ENCODE peak calls at places on chromosomes 13 and 19, in seven cellular contexts. One of them, this sample, is unnamed.

GRCh38 chr13:74026753-74027152 is 107.5 kb downstream of the KLF12 start:
- DNase-seq in body of pancreas: peak
- DNase-seq in lung: no peak
- DNase-seq in fibroblast of pulmonary artery: peak
- DNase-seq in small intestine: peak
- DNase-seq in effector memory CD4-positive, alpha-beta T cell: peak
- DNase-seq in GM23248: no peak
- DNase-seq in this sample: no peak

GRCh38 chr19:33376423-33376822 is 2.9 kb downstream of the CEBPG start:
- DNase-seq in body of pancreas: peak
- DNase-seq in GM23248: peak
- DNase-seq in small intestine: peak
- DNase-seq in effector memory CD4-positive, alpha-beta T cell: no peak
- DNase-seq in fibroblast of pulmonary artery: peak
- DNase-seq in lung: peak
- DNase-seq in this sample: peak

GRCh38 chr13:101570410-101570809 is 117.9 kb downstream of the ITGBL1 start:
- DNase-seq in fibroblast of pulmonary artery: no peak
- DNase-seq in small intestine: no peak
- DNase-seq in GM23248: peak
- DNase-seq in body of pancreas: no peak
- DNase-seq in lung: no peak
- DNase-seq in effector memory CD4-positive, alpha-beta T cell: no peak
- DNase-seq in this sample: no peak

GRCh38 chr19:58572026-58572817 is 913 bp downstream of the MZF1 start:
- DNase-seq in effector memory CD4-positive, alpha-beta T cell: no peak
- DNase-seq in small intestine: no peak
- DNase-seq in fibroblast of pulmonary artery: no peak
- DNase-seq in GM23248: no peak
- DNase-seq in body of pancreas: no peak
- DNase-seq in lung: no peak
- DNase-seq in this sample: no peak

GRCh38 chr13:62512194-62513141 is 1096.8 kb upstream of the PCDH20 start:
- DNase-seq in GM23248: peak
- DNase-seq in fibroblast of pulmonary artery: peak
- DNase-seq in lung: no peak
- DNase-seq in small intestine: peak
- DNase-seq in body of pancreas: peak
- DNase-seq in effector memory CD4-positive, alpha-beta T cell: no peak
- DNase-seq in this sample: no peak

GRCh38 chr19:35226748-35227147 is 1.8 kb downstream of the FAM187B start:
- DNase-seq in effector memory CD4-positive, alpha-beta T cell: no peak
- DNase-seq in small intestine: no peak
- DNase-seq in GM23248: peak
- DNase-seq in body of pancreas: no peak
- DNase-seq in fibroblast of pulmonary artery: no peak
- DNase-seq in lung: no peak
- DNase-seq in this sample: no peak

GRCh38 chr19:34459614-34460013 is 21.9 kb upstream of the WTIP start:
- DNase-seq in body of pancreas: no peak
- DNase-seq in effector memory CD4-positive, alpha-beta T cell: no peak
- DNase-seq in small intestine: no peak
- DNase-seq in GM23248: no peak
- DNase-seq in fibroblast of pulmonary artery: no peak
- DNase-seq in lung: peak
- DNase-seq in this sample: no peak

GRCh38 chr19:37763488-37763887 is 15.9 kb downstream of the ZNF573 start:
- DNase-seq in lung: no peak
- DNase-seq in effector memory CD4-positive, alpha-beta T cell: no peak
- DNase-seq in small intestine: no peak
- DNase-seq in body of pancreas: no peak
- DNase-seq in GM23248: peak
- DNase-seq in fibroblast of pulmonary artery: peak
- DNase-seq in this sample: no peak

GRCh38 chr19:19152668-19153384 is 14.5 kb upstream of the TMEM161A start:
- DNase-seq in lung: no peak
- DNase-seq in fibroblast of pulmonary artery: no peak
- DNase-seq in body of pancreas: no peak
- DNase-seq in effector memory CD4-positive, alpha-beta T cell: no peak
- DNase-seq in GM23248: no peak
- DNase-seq in small intestine: no peak
- DNase-seq in this sample: no peak

GRCh38 chr13:111247552-111247951 is 72.9 kb upstream of the TEX29 start:
- DNase-seq in body of pancreas: peak
- DNase-seq in fibroblast of pulmonary artery: peak
- DNase-seq in small intestine: peak
- DNase-seq in GM23248: no peak
- DNase-seq in lung: no peak
- DNase-seq in effector memory CD4-positive, alpha-beta T cell: no peak
- DNase-seq in this sample: no peak

GRCh38 chr19:50980203-50980602 is 3.5 kb downstream of the KLK7 start:
- DNase-seq in effector memory CD4-positive, alpha-beta T cell: no peak
- DNase-seq in fibroblast of pulmonary artery: no peak
- DNase-seq in small intestine: no peak
- DNase-seq in GM23248: no peak
- DNase-seq in lung: no peak
- DNase-seq in body of pancreas: no peak
- DNase-seq in this sample: no peak

GRCh38 chr19:1409204-1410005 is 2.0 kb downstream of the DAZAP1 start:
- DNase-seq in GM23248: peak
- DNase-seq in lung: no peak
- DNase-seq in small intestine: no peak
- DNase-seq in effector memory CD4-positive, alpha-beta T cell: no peak
- DNase-seq in body of pancreas: no peak
- DNase-seq in fibroblast of pulmonary artery: no peak
- DNase-seq in this sample: no peak

GRCh38 chr13:114029866-114030625 is 56.2 kb upstream of the C13orf46 start:
- DNase-seq in effector memory CD4-positive, alpha-beta T cell: no peak
- DNase-seq in fibroblast of pulmonary artery: no peak
- DNase-seq in small intestine: no peak
- DNase-seq in GM23248: no peak
- DNase-seq in lung: no peak
- DNase-seq in body of pancreas: no peak
- DNase-seq in this sample: no peak

GRCh38 chr19:43527860-43528622 is 1.0 kb upstream of the ETHE1 start:
- DNase-seq in lung: no peak
- DNase-seq in fibroblast of pulmonary artery: no peak
- DNase-seq in small intestine: peak
- DNase-seq in effector memory CD4-positive, alpha-beta T cell: no peak
- DNase-seq in GM23248: peak
- DNase-seq in body of pancreas: peak
- DNase-seq in this sample: no peak

GRCh38 chr19:47417107-47417745 is 2.1 kb downstream of the MEIS3 start:
- DNase-seq in small intestine: no peak
- DNase-seq in lung: no peak
- DNase-seq in GM23248: no peak
- DNase-seq in effector memory CD4-positive, alpha-beta T cell: no peak
- DNase-seq in body of pancreas: no peak
- DNase-seq in fibroblast of pulmonary artery: no peak
- DNase-seq in this sample: no peak

GRCh38 chr19:39765091-39766076 is 13.3 kb upstream of the LEUTX start:
- DNase-seq in fibroblast of pulmonary artery: peak
- DNase-seq in effector memory CD4-positive, alpha-beta T cell: peak
- DNase-seq in body of pancreas: peak
- DNase-seq in small intestine: peak
- DNase-seq in lung: peak
- DNase-seq in GM23248: peak
- DNase-seq in this sample: peak

GRCh38 chr13:35481777-35482176 is 5.3 kb upstream of the MAB21L1 start:
- DNase-seq in body of pancreas: no peak
- DNase-seq in lung: no peak
- DNase-seq in GM23248: no peak
- DNase-seq in fibroblast of pulmonary artery: no peak
- DNase-seq in small intestine: no peak
- DNase-seq in effector memory CD4-positive, alpha-beta T cell: no peak
- DNase-seq in this sample: no peak

GRCh38 chr13:35479691-35480090 is 3.2 kb upstream of the MAB21L1 start:
- DNase-seq in body of pancreas: no peak
- DNase-seq in effector memory CD4-positive, alpha-beta T cell: no peak
- DNase-seq in lung: no peak
- DNase-seq in small intestine: no peak
- DNase-seq in fibroblast of pulmonary artery: no peak
- DNase-seq in GM23248: no peak
- DNase-seq in this sample: no peak

GRCh38 chr13:35489050-35489449 is 12.6 kb upstream of the MAB21L1 start:
- DNase-seq in small intestine: no peak
- DNase-seq in body of pancreas: no peak
- DNase-seq in lung: no peak
- DNase-seq in effector memory CD4-positive, alpha-beta T cell: no peak
- DNase-seq in GM23248: no peak
- DNase-seq in fibroblast of pulmonary artery: no peak
- DNase-seq in this sample: no peak

GRCh38 chr13:35484384-35484783 is 7.9 kb upstream of the MAB21L1 start:
- DNase-seq in lung: no peak
- DNase-seq in fibroblast of pulmonary artery: no peak
- DNase-seq in effector memory CD4-positive, alpha-beta T cell: no peak
- DNase-seq in small intestine: no peak
- DNase-seq in GM23248: no peak
- DNase-seq in body of pancreas: no peak
- DNase-seq in this sample: no peak

GRCh38 chr13:35485451-35485850 is 9.0 kb upstream of the MAB21L1 start:
- DNase-seq in small intestine: no peak
- DNase-seq in GM23248: no peak
- DNase-seq in effector memory CD4-positive, alpha-beta T cell: no peak
- DNase-seq in fibroblast of pulmonary artery: no peak
- DNase-seq in lung: no peak
- DNase-seq in body of pancreas: no peak
- DNase-seq in this sample: no peak
- H3K4me3 ChIP-seq in small intestine: no peak
- H3K4me3 ChIP-seq in GM23248: no peak
- H3K4me3 ChIP-seq in effector memory CD4-positive, alpha-beta T cell: no peak
- H3K4me3 ChIP-seq in fibroblast of pulmonary artery: no peak
- H3K4me3 ChIP-seq in lung: no peak
- H3K4me3 ChIP-seq in body of pancreas: no peak
- H3K4me3 ChIP-seq in this sample: no peak

GRCh38 chr13:66323695-66324094 is 906.4 kb downstream of the PCDH9 start:
- DNase-seq in lung: no peak
- DNase-seq in GM23248: no peak
- DNase-seq in small intestine: no peak
- DNase-seq in fibroblast of pulmonary artery: no peak
- DNase-seq in effector memory CD4-positive, alpha-beta T cell: no peak
- DNase-seq in body of pancreas: no peak
- DNase-seq in this sample: no peak
- H3K4me3 ChIP-seq in lung: no peak
- H3K4me3 ChIP-seq in GM23248: no peak
- H3K4me3 ChIP-seq in small intestine: no peak
- H3K4me3 ChIP-seq in fibroblast of pulmonary artery: no peak
- H3K4me3 ChIP-seq in effector memory CD4-positive, alpha-beta T cell: no peak
- H3K4me3 ChIP-seq in body of pancreas: no peak
- H3K4me3 ChIP-seq in this sample: no peak

GRCh38 chr19:4567584-4568071 is 8.1 kb upstream of the SEMA6B start:
- DNase-seq in GM23248: peak
- DNase-seq in body of pancreas: peak
- DNase-seq in fibroblast of pulmonary artery: peak
- DNase-seq in lung: peak
- DNase-seq in small intestine: peak
- DNase-seq in effector memory CD4-positive, alpha-beta T cell: peak
- DNase-seq in this sample: no peak
- H3K4me3 ChIP-seq in GM23248: no peak
- H3K4me3 ChIP-seq in body of pancreas: no peak
- H3K4me3 ChIP-seq in fibroblast of pulmonary artery: no peak
- H3K4me3 ChIP-seq in lung: no peak
- H3K4me3 ChIP-seq in small intestine: no peak
- H3K4me3 ChIP-seq in effector memory CD4-positive, alpha-beta T cell: no peak
- H3K4me3 ChIP-seq in this sample: no peak

DNA sequence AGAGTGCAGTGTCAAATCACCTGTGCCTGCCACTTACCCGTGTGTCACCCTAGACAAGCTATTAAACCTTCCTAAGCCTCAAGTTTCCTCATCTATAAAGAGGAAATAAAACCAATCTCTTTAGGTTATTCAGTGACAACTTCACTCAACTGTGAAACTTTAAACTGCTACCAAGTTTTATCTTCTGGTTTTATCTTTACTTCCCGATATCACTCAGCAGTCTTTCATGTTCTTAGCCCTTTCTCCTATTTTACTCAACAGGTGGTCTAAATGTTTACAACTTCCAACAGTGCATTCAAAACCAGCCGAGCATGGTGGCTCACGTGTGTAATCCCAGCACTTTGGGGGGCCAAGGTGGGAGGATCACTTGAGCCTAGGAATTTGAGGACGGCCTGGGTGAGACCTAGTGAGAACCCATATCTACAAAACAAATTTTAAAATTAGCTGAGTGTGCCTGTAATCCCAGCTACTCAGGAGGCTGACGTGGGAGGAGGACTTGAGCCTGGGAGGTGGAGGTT is 59.6 kb downstream of the GPALPP1 start:
- DNase-seq in fibroblast of pulmonary artery: no peak
- DNase-seq in small intestine: no peak
- DNase-seq in lung: no peak
- DNase-seq in GM23248: no peak
- DNase-seq in effector memory CD4-positive, alpha-beta T cell: no peak
- DNase-seq in body of pancreas: no peak
- DNase-seq in this sample: no peak
- H3K4me3 ChIP-seq in fibroblast of pulmonary artery: no peak
- H3K4me3 ChIP-seq in small intestine: no peak
- H3K4me3 ChIP-seq in lung: no peak
- H3K4me3 ChIP-seq in GM23248: no peak
- H3K4me3 ChIP-seq in effector memory CD4-positive, alpha-beta T cell: no peak
- H3K4me3 ChIP-seq in body of pancreas: no peak
- H3K4me3 ChIP-seq in this sample: no peak

GRCh38 chr13:60147361-60147760 is 16.4 kb downstream of the DIAPH3 start:
- DNase-seq in lung: no peak
- DNase-seq in effector memory CD4-positive, alpha-beta T cell: no peak
- DNase-seq in fibroblast of pulmonary artery: no peak
- DNase-seq in body of pancreas: no peak
- DNase-seq in GM23248: no peak
- DNase-seq in small intestine: no peak
- DNase-seq in this sample: no peak
- H3K4me3 ChIP-seq in lung: no peak
- H3K4me3 ChIP-seq in effector memory CD4-positive, alpha-beta T cell: no peak
- H3K4me3 ChIP-seq in fibroblast of pulmonary artery: no peak
- H3K4me3 ChIP-seq in body of pancreas: no peak
- H3K4me3 ChIP-seq in GM23248: no peak
- H3K4me3 ChIP-seq in small intestine: no peak
- H3K4me3 ChIP-seq in this sample: no peak

GRCh38 chr13:40535345-40535836 is 131.1 kb downstream of the FOXO1 start:
- DNase-seq in lung: no peak
- DNase-seq in effector memory CD4-positive, alpha-beta T cell: no peak
- DNase-seq in fibroblast of pulmonary artery: no peak
- DNase-seq in body of pancreas: peak
- DNase-seq in GM23248: no peak
- DNase-seq in small intestine: no peak
- DNase-seq in this sample: no peak
- H3K4me3 ChIP-seq in lung: no peak
- H3K4me3 ChIP-seq in effector memory CD4-positive, alpha-beta T cell: no peak
- H3K4me3 ChIP-seq in fibroblast of pulmonary artery: no peak
- H3K4me3 ChIP-seq in body of pancreas: no peak
- H3K4me3 ChIP-seq in GM23248: no peak
- H3K4me3 ChIP-seq in small intestine: no peak
- H3K4me3 ChIP-seq in this sample: no peak

GRCh38 chr19:46350029-46350757 is 3.3 kb downstream of the PPP5C start:
- DNase-seq in lung: no peak
- DNase-seq in GM23248: no peak
- DNase-seq in fibroblast of pulmonary artery: no peak
- DNase-seq in effector memory CD4-positive, alpha-beta T cell: no peak
- DNase-seq in small intestine: no peak
- DNase-seq in body of pancreas: no peak
- DNase-seq in this sample: no peak
- H3K4me3 ChIP-seq in lung: no peak
- H3K4me3 ChIP-seq in GM23248: no peak
- H3K4me3 ChIP-seq in fibroblast of pulmonary artery: no peak
- H3K4me3 ChIP-seq in effector memory CD4-positive, alpha-beta T cell: no peak
- H3K4me3 ChIP-seq in small intestine: no peak
- H3K4me3 ChIP-seq in body of pancreas: no peak
- H3K4me3 ChIP-seq in this sample: no peak